ENCODE peak calls at places on chromosomes 5 and 9, in ten cellular contexts. Q is T-helper 1 cell; C is NB4; T is hippocampal formation; E is OCI-LY7; A is activated CD4-positive, alpha-beta T cell treated with anti-CD3 and anti-CD28 coated beads, Interleukin-2, amount 50 U/mL, for 1 hour; P is NCI-H2081; X is frontal cortex; K is nephron progenitor cell; R is stimulated activated CD4-positive, alpha-beta T cell treated with anti-CD3 and anti-CD28 coated beads, Interleukin-2, amount 100 ng/mL, for 48 hours. V is an unnamed sample.

GRCh38 chr9:134055981-134056461 is 11.8 kb downstream of the BRD3 start:
- DNase-seq in R (no peak), C (no peak), A (no peak), P (no peak), Q (no peak), K (no peak), X (peak; percentile 78), T (no peak), E (no peak), V (no peak)

GRCh38 chr5:71600783-71601182 is 13.6 kb downstream of the MCCC2 start:
- DNase-seq in A (no peak), R (no peak), K (no peak), X (no peak), T (no peak), Q (no peak), P (no peak), C (no peak), E (no peak), V (no peak)

GRCh38 chr5:76788362-76788761 is 30.5 kb upstream of the F2RL1 start:
- DNase-seq in E (no peak), C (no peak), P (no peak), X (no peak), T (no peak), K (no peak), A (no peak), Q (no peak), R (no peak), V (no peak)

GRCh38 chr5:145936401-145937131 is at the start of gene SH3RF2:
- DNase-seq in Q (no peak), P (no peak), X (peak; percentile 25), K (peak; percentile 83), E (no peak), R (peak; percentile 30), T (no peak), C (peak; percentile 94), A (no peak), V (no peak)

GRCh38 chr9:125911861-125912260 is 164.7 kb downstream of the PBX3 start:
- DNase-seq in A (no peak), T (no peak), Q (no peak), R (no peak), X (no peak), E (no peak), P (no peak), K (no peak), C (no peak), V (no peak)

GRCh38 chr9:111038336-111039202 is at the start of gene LPAR1:
- DNase-seq in T (no peak), K (peak; percentile 70), Q (no peak), A (no peak), R (no peak), C (no peak), P (no peak), X (peak; percentile 25), E (no peak), V (no peak)

GRCh38 chr5:55509768-55510522 is 24.8 kb downstream of the PLPP1 start:
- DNase-seq in P (no peak), X (no peak), R (no peak), E (no peak), A (no peak), C (no peak), K (no peak), T (no peak), Q (no peak), V (no peak)

GRCh38 chr5:59299006-59299405 is 594.5 kb downstream of the PDE4D start:
- DNase-seq in X (no peak), R (no peak), C (no peak), E (no peak), A (no peak), Q (no peak), P (no peak), K (no peak), T (no peak), V (no peak)

GRCh38 chr5:97142521-97143254 is at the start of gene LIX1:
- DNase-seq in P (peak; percentile 52), R (no peak), C (peak; percentile 55), A (no peak), K (peak; percentile 47), X (peak; percentile 31), Q (no peak), T (peak; percentile 75), E (peak; percentile 75), V (peak; percentile 3)

GRCh38 chr5:150105898-150106615 is 19.7 kb upstream of the CSF1R start:
- DNase-seq in T (no peak), A (no peak), K (no peak), C (no peak), X (peak; percentile 5), E (no peak), R (no peak), P (no peak), Q (no peak), V (no peak)

GRCh38 chr5:103098993-103099392 is 20.9 kb downstream of the GIN1 start:
- DNase-seq in C (no peak), X (no peak), P (no peak), Q (no peak), R (no peak), T (no peak), K (no peak), A (no peak), E (no peak), V (no peak)

GRCh38 chr9:77707696-77708095 is 59.6 kb upstream of the GNA14 start:
- DNase-seq in C (no peak), X (no peak), T (no peak), E (no peak), Q (no peak), A (no peak), R (no peak), P (no peak), K (no peak), V (no peak)

GRCh38 chr5:133314086-133314485 is 262.3 kb downstream of the HSPA4 start:
- DNase-seq in E (no peak), P (no peak), A (no peak), Q (no peak), K (no peak), R (no peak), C (no peak), T (no peak), X (no peak), V (no peak)

GRCh38 chr9:71506821-71507220 is 261.5 kb downstream of the CEMIP2 start:
- DNase-seq in C (peak; percentile 23), T (no peak), A (no peak), E (no peak), R (no peak), P (no peak), Q (no peak), X (no peak), K (no peak), V (no peak)

GRCh38 chr9:79812507-79813261 is 240.9 kb downstream of the TLE4 start:
- DNase-seq in A (no peak), P (no peak), Q (no peak), E (peak; percentile 45), R (no peak), T (no peak), K (no peak), X (no peak), C (peak; percentile 1), V (no peak)

GRCh38 chr9:97993000-97993399 is 9.9 kb downstream of the ANP32B start:
- DNase-seq in K (no peak), P (no peak), E (peak; percentile 33), C (peak; percentile 40), A (no peak), R (no peak), X (no peak), T (no peak), Q (no peak), V (peak; percentile 14)

GRCh38 chr5:40428129-40428528 is 251.6 kb upstream of the PTGER4 start:
- DNase-seq in C (peak; percentile 95), K (no peak), E (no peak), R (no peak), P (no peak), Q (no peak), T (no peak), X (no peak), A (no peak), V (no peak)

GRCh38 chr9:131289301-131290038 is at the start of gene PLPP7:
- DNase-seq in X (peak; percentile 87), R (no peak), P (no peak), E (no peak), C (no peak), K (peak; percentile 57), Q (no peak), T (peak; percentile 83), A (no peak), V (no peak)

GRCh38 chr5:38585812-38586211 is 29.4 kb upstream of the LIFR start:
- DNase-seq in R (no peak), C (no peak), A (no peak), K (no peak), E (no peak), P (no peak), T (no peak), Q (no peak), X (no peak), V (no peak)

GRCh38 chr5:93622240-93622885 is 39.3 kb downstream of the NR2F1 start:
- DNase-seq in Q (no peak), C (peak; percentile 39), K (no peak), X (no peak), T (peak; percentile 73), A (peak; percentile 28), P (peak; percentile 43), R (no peak), E (peak; percentile 2), V (peak; percentile 81)

GRCh38 chr5:132182366-132183040 is 45.1 kb downstream of the P4HA2 start:
- DNase-seq in P (no peak), C (no peak), T (no peak), A (no peak), K (no peak), R (no peak), E (no peak), Q (no peak), X (no peak), V (no peak)

GRCh38 chr5:127705120-127705892 is 2.1 kb downstream of the CCDC192 start:
- DNase-seq in A (no peak), K (no peak), T (no peak), E (no peak), P (no peak), R (no peak), X (no peak), Q (no peak), C (peak; percentile 70), V (no peak)

GRCh38 chr5:108278285-108279240 is 103.3 kb downstream of the FBXL17 start:
- DNase-seq in E (no peak), Q (no peak), P (no peak), A (no peak), K (no peak), R (no peak), C (no peak), T (no peak), X (no peak), V (no peak)

GRCh38 chr9:105911104-105911911 is 217.0 kb downstream of the TMEM38B start:
- DNase-seq in R (no peak), Q (no peak), P (no peak), E (no peak), T (no peak), K (no peak), X (no peak), C (no peak), A (no peak), V (no peak)

GRCh38 chr9:133207021-133207531 is 2.0 kb downstream of the OBP2B start:
- DNase-seq in R (no peak), X (no peak), P (no peak), E (no peak), T (no peak), Q (no peak), A (no peak), K (no peak), C (no peak), V (no peak)